ENCODE peak calls at places on chromosomes 13 and 19, in six cellular contexts. Y, W, P, C, D and Z are unnamed samples.

GRCh38 chr13:86757236-86757978 is 913.8 kb upstream of the SLITRK5 start:
- DNase-seq in Y (no peak), W (no peak), P (no peak), C (no peak), D (no peak), Z (no peak)

GRCh38 chr13:97911311-97912138 is 42.0 kb upstream of the IPO5 start:
- DNase-seq in Y (no peak), W (no peak), P (peak), C (no peak), D (no peak), Z (no peak)

GRCh38 chr19:10037809-10038208 is 24.5 kb downstream of the RDH8 start:
- DNase-seq in Y (no peak), W (no peak), P (no peak), C (no peak), D (no peak), Z (no peak)

GRCh38 chr13:97627566-97627965 is 193.6 kb downstream of the RAP2A start:
- DNase-seq in Y (no peak), W (peak), P (peak), C (no peak), D (no peak), Z (no peak)

GRCh38 chr19:40611096-40611495 is 9.9 kb downstream of the LTBP4 start:
- DNase-seq in Y (no peak), W (no peak), P (no peak), C (no peak), D (peak), Z (no peak)

GRCh38 chr19:13961826-13962737 is 9.8 kb downstream of the DCAF15 start:
- DNase-seq in Y (no peak), W (no peak), P (no peak), C (no peak), D (no peak), Z (no peak)

GRCh38 chr13:106691861-106692260 is 123.9 kb upstream of the ARGLU1 start:
- DNase-seq in Y (no peak), W (no peak), P (no peak), C (no peak), D (no peak), Z (no peak)

GRCh38 chr19:40836754-40837429 is 13.4 kb downstream of the CYP2A6 start:
- DNase-seq in Y (no peak), W (no peak), P (no peak), C (no peak), D (no peak), Z (no peak)

GRCh38 chr19:41641879-41642485 is 15.1 kb upstream of the CEACAM4 start:
- DNase-seq in Y (peak), W (peak), P (peak), C (no peak), D (peak), Z (peak)

GRCh38 chr19:45324349-45324907 is 1.8 kb upstream of the CKM start:
- DNase-seq in Y (no peak), W (no peak), P (no peak), C (no peak), D (no peak), Z (no peak)

GRCh38 chr13:103812966-103813365 is 746.7 kb upstream of the SLC10A2 start:
- DNase-seq in Y (no peak), W (no peak), P (no peak), C (no peak), D (no peak), Z (no peak)

GRCh38 chr13:49125964-49126363 is 94.2 kb upstream of the MLNR start:
- DNase-seq in Y (no peak), W (no peak), P (no peak), C (no peak), D (no peak), Z (no peak)

GRCh38 chr13:66469745-66470144 is 760.4 kb downstream of the PCDH9 start:
- DNase-seq in Y (no peak), W (no peak), P (no peak), C (no peak), D (no peak), Z (no peak)

GRCh38 chr19:38389101-38389925 is 816 bp downstream of the SPRED3 start:
- DNase-seq in Y (no peak), W (no peak), P (peak), C (no peak), D (peak), Z (peak)

GRCh38 chr19:23698711-23699520 is 11.9 kb upstream of the ZNF675 start:
- DNase-seq in Y (no peak), W (no peak), P (no peak), C (no peak), D (peak), Z (no peak)

GRCh38 chr13:45630791-45631190 is 15.3 kb upstream of the ERICH6B start:
- DNase-seq in Y (no peak), W (no peak), P (no peak), C (no peak), D (no peak), Z (no peak)

GRCh38 chr13:92221916-92222315 is 823.5 kb downstream of the GPC5 start:
- DNase-seq in Y (no peak), W (no peak), P (no peak), C (no peak), D (no peak), Z (no peak)

GRCh38 chr13:48199404-48199991 is 33.5 kb upstream of the ITM2B start:
- DNase-seq in Y (no peak), W (no peak), P (no peak), C (no peak), D (no peak), Z (peak)

GRCh38 chr13:79070343-79070974 is 335.6 kb downstream of the RBM26 start:
- DNase-seq in Y (no peak), W (no peak), P (no peak), C (no peak), D (no peak), Z (no peak)